ENCODE peak calls at places on chromosomes 5 and 9, in five cellular contexts. E is CD8-positive, alpha-beta T cell; H is GM12878; S is CD8-positive, alpha-beta memory T cell; D is heart right ventricle. N is an unnamed sample.

GRCh38 chr5:95884021-95884333 is 61.5 kb upstream of the GLRX start:
- DNase-seq in H (no peak), S (no peak), E (no peak), D (no peak), N (no peak)

GRCh38 chr9:33443504-33444154 is 3.8 kb downstream of the AQP3 start:
- DNase-seq in S (no peak), D (no peak), E (no peak), H (no peak), N (no peak)

GRCh38 chr5:178259623-178260536 is 27.3 kb upstream of the PHYKPL start:
- DNase-seq in D (peak; percentile 4), H (no peak), E (no peak), S (no peak), N (no peak)

GRCh38 chr9:74414325-74414724 is 82.8 kb upstream of the RORB start:
- DNase-seq in E (no peak), S (no peak), H (no peak), D (no peak), N (no peak)

GRCh38 chr9:10396641-10397040 is 216.2 kb downstream of the PTPRD start:
- DNase-seq in S (no peak), D (no peak), H (no peak), E (no peak), N (no peak)

GRCh38 chr5:73940747-73941146 is 314.8 kb downstream of the ARHGEF28 start:
- DNase-seq in D (no peak), S (no peak), H (no peak), E (no peak), N (no peak)

GRCh38 chr5:154308457-154309360 is 118.2 kb downstream of the GALNT10 start:
- DNase-seq in H (no peak), E (no peak), D (no peak), S (no peak), N (no peak)

GRCh38 chr9:113906411-113907110 is 30.5 kb downstream of the ZNF618 start:
- DNase-seq in D (no peak), E (no peak), S (no peak), H (no peak), N (no peak)

GRCh38 chr5:9927521-9927997 is 297.4 kb upstream of the TAS2R1 start:
- DNase-seq in D (no peak), E (no peak), H (no peak), S (no peak), N (no peak)

GRCh38 chr9:135939351-135940265 is 21.6 kb downstream of the UBAC1 start:
- DNase-seq in H (no peak), E (peak; percentile 27), S (peak; percentile 71), D (no peak), N (peak; percentile 16)
- H3K36me3 ChIP-seq in H (peaks cover 21% of the 10 kb centered on the region), E (peaks cover 10% of the 10 kb centered on the region), S (peaks cover 27% of the 10 kb centered on the region), D (peaks cover 58% of the 10 kb centered on the region), N (peaks cover 36% of the 10 kb centered on the region)

DNA sequence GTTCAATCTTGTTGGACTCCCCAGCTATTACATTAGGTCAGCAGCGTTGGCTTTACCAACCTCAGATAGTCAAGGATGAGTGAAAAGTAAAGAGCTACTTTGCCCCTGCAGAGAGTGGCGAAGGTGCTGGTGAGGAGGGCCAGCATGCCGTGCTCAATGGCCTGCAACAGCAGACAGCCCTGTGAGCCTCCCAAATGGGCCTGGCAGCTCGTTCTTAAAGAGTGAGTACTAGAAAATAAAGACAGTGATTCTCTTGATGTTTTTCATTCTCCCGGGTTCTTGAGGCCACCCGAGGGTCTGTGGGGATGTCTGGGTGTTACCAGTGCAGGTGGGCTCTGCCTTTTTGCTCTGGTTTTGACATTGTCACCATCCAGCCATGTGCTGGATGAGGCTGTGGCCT is 16.2 kb downstream of the GADD45G start:
- DNase-seq in S (no peak), D (no peak), H (no peak), E (no peak), N (no peak)
- H3K4me1 ChIP-seq in S (no peaks in the 10 kb centered on the region), D (peaks cover 35% of the 10 kb centered on the region), H (no peaks in the 10 kb centered on the region), E (no peaks in the 10 kb centered on the region), N (no peaks in the 10 kb centered on the region)

DNA sequence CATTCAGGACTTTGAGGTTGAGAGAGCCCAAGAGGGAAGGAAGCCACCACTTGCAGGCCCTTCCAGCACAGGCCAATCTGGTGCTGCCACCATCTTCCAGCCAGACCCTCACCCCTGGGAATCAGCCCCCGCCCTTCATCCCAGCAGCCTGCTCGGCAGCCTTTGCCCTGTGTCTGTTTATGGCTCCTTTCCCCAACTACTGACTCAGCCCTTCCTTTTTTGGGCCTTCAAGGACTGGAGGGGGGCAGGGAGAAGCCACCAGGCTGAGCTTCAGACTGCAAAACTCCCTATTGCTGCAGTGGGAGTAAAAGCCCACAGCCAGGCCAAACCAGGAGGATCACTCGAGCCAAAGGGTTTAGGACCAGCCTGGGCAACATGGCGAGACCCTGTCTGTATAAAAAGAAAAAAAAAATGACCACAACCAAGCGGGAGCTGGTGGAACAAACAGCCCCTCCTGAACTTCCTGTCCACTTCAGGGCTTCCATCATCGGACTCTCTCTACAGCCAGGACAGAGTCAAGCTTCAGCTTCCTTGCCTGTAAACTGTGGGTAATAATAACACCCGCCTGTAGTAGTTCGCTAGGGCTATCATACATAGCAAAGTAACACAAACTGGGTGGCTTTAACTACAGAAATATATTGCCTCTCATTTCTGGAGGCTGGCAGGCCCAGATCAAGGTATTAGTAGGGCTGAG is 85.9 kb upstream of the IL17B start:
- DNase-seq in E (no peak), S (no peak), D (peak; percentile 58), H (no peak), N (no peak)
- H3K4me3 ChIP-seq in E (no peak overlapping the region), S (no peak overlapping the region), D (no peak overlapping the region), H (no peak overlapping the region), N (no peak overlapping the region)

GRCh38 chr9:127806871-127807270 is 4.2 kb downstream of the FPGS start:
- DNase-seq in H (no peak), S (no peak), E (no peak), D (no peak), N (no peak)

GRCh38 chr9:127809002-127809561 is 6.4 kb downstream of the FPGS start:
- DNase-seq in E (no peak), S (no peak), D (no peak), H (no peak), N (no peak)

GRCh38 chr9:127810378-127811187 is 7.9 kb downstream of the FPGS start:
- DNase-seq in E (no peak), H (no peak), D (no peak), S (no peak), N (no peak)

GRCh38 chr9:127809562-127810377 is 7.1 kb downstream of the FPGS start:
- DNase-seq in S (no peak), E (no peak), H (no peak), D (peak; percentile 50), N (no peak)

DNA sequence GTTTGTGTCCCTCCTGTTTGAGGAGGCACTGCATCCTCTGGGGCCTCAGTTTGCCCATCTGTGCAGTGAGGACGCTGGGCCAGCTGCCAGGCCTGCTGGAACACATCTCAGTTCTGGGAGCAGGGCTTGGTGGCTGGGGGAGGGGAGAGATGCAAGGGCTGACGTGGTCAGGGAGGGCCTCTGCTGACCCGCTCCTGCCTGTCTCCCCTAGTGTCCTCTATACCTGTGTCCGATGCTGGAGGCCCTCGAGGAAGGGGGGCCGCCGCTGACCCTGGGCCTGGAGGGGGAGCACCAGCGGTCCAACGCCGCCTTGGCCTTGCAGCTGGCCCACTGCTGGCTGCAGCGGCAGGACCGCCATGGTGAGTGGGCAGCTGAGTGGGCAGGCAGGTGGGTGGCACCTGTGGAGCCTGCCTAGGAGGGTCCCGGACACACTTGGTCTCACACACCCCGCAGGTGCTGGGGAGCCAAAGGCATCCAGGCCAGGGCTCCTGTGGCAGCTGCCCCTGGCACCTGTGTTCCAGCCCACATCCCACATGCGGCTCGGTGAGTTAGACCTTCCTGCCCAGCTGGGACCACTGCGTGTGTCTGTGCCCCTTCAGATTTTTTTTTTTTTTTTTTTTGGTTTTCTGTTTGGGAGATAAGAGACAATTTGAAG is 5.8 kb downstream of the FPGS start:
- DNase-seq in E (no peak), D (no peak), H (no peak), S (no peak), N (no peak)
- H3K36me3 ChIP-seq in E (peaks cover 41% of the 10 kb centered on the region), D (peaks cover 31% of the 10 kb centered on the region), H (peaks cover 21% of the 10 kb centered on the region), S (peaks cover 26% of the 10 kb centered on the region), N (peaks cover 55% of the 10 kb centered on the region)

GRCh38 chr9:136085815-136086212 is 9.3 kb downstream of the NACC2 start:
- DNase-seq in E (no peak), S (peak; percentile 20), H (no peak), D (peak; percentile 78), N (no peak)

GRCh38 chr9:136082496-136083361 is 12.4 kb downstream of the NACC2 start:
- DNase-seq in S (peak; percentile 42), D (peak; percentile 11), E (no peak), H (no peak), N (no peak)

GRCh38 chr9:136083558-136084190 is 11.4 kb downstream of the NACC2 start:
- DNase-seq in S (peak; percentile 24), E (no peak), H (no peak), D (peak; percentile 11), N (no peak)

GRCh38 chr9:136086213-136086881 is 8.7 kb downstream of the NACC2 start:
- DNase-seq in H (no peak), S (peak; percentile 45), E (no peak), D (peak; percentile 21), N (no peak)

GRCh38 chr9:136084191-136084944 is 10.7 kb downstream of the NACC2 start:
- DNase-seq in D (peak; percentile 11), H (no peak), E (no peak), S (peak; percentile 41), N (no peak)
- H3K4me1 ChIP-seq in D (peaks cover 96% of the 10 kb centered on the region), H (peaks cover 7% of the 10 kb centered on the region), E (peaks cover 9% of the 10 kb centered on the region), S (peaks cover 4% of the 10 kb centered on the region), N (peaks cover 8% of the 10 kb centered on the region)

DNA sequence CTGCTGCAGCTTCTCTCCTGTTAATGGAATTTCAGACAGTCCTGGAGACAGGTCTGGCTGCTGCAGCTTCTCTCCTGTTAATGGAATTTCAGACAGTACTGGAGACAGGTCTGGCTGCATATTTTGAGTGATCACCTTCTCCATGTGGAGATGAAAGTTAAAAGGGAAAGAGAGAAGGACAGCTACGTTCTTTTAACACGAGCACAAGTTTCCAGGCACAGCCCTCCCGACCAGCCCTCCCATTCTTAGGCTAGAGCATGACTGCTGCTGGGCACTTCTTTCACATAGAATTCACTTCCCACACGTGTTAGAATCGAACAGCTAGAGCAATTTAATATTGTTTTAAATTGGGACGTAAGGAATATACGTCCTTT is 133.3 kb upstream of the DMRT1 start:
- DNase-seq in E (no peak), D (no peak), S (no peak), H (no peak), N (no peak)
- H3K4me3 ChIP-seq in E (no peak overlapping the region), D (no peak overlapping the region), S (no peak overlapping the region), H (no peak overlapping the region), N (no peak overlapping the region)

GRCh38 chr5:163447191-163447590 is 9.8 kb downstream of the CCNG1 start:
- DNase-seq in E (no peak), H (no peak), S (no peak), D (no peak), N (no peak)
- H3K36me3 ChIP-seq in E (peaks cover 16% of the 10 kb centered on the region), H (no peaks in the 10 kb centered on the region), S (peaks cover 20% of the 10 kb centered on the region), D (peaks cover 35% of the 10 kb centered on the region), N (peaks cover 34% of the 10 kb centered on the region)

GRCh38 chr9:115234094-115234493 is 116.1 kb upstream of the TNC start:
- DNase-seq in D (no peak), S (no peak), E (no peak), H (no peak), N (no peak)

GRCh38 chr9:115237383-115238087 is 119.6 kb upstream of the TNC start:
- DNase-seq in S (no peak), H (no peak), E (no peak), D (peak; percentile 20), N (no peak)

GRCh38 chr9:115232375-115232774 is 114.4 kb upstream of the TNC start:
- DNase-seq in E (no peak), S (no peak), H (no peak), D (no peak), N (no peak)

GRCh38 chr9:115231116-115231515 is 113.2 kb upstream of the TNC start:
- DNase-seq in S (no peak), H (no peak), E (no peak), D (no peak), N (no peak)

GRCh38 chr9:115235221-115235620 is 117.3 kb upstream of the TNC start:
- DNase-seq in H (no peak), S (no peak), D (no peak), E (no peak), N (no peak)
- H3K4me1 ChIP-seq in H (no peaks in the 10 kb centered on the region), S (no peaks in the 10 kb centered on the region), D (no peaks in the 10 kb centered on the region), E (no peaks in the 10 kb centered on the region), N (no peaks in the 10 kb centered on the region)

N was measured in effector memory CD4-positive, alpha-beta T cell.